ENCODE peak calls at places on chromosomes 3 and 15, in five cellular contexts. One of them, this sample, is unnamed.

GRCh38 chr15:23467110-23467600 is 20.1 kb upstream of the GOLGA6L2 start:
- DNase-seq in head of caudate nucleus: no peak
- DNase-seq in NCI-H1092 treated with DMSO at 0.1 percent for 48 hours: peak; percentile 6
- DNase-seq in left ventricle myocardium inferior: no peak
- DNase-seq in stimulated activated CD8-positive, alpha-beta memory T cell treated with anti-CD3 and anti-CD28 coated beads, Interleukin-7, amount 100 ng/mL, for 1 hour: no peak
- DNase-seq in this sample: peak; percentile 18

GRCh38 chr15:96125681-96126080 is 204.8 kb upstream of the NR2F2 start:
- DNase-seq in NCI-H1092 treated with DMSO at 0.1 percent for 48 hours: no peak
- DNase-seq in head of caudate nucleus: no peak
- DNase-seq in left ventricle myocardium inferior: no peak
- DNase-seq in stimulated activated CD8-positive, alpha-beta memory T cell treated with anti-CD3 and anti-CD28 coated beads, Interleukin-7, amount 100 ng/mL, for 1 hour: no peak
- DNase-seq in this sample: no peak

GRCh38 chr15:99692825-99693224 is 40.4 kb downstream of the LYSMD4 start:
- DNase-seq in head of caudate nucleus: no peak
- DNase-seq in left ventricle myocardium inferior: no peak
- DNase-seq in stimulated activated CD8-positive, alpha-beta memory T cell treated with anti-CD3 and anti-CD28 coated beads, Interleukin-7, amount 100 ng/mL, for 1 hour: no peak
- DNase-seq in NCI-H1092 treated with DMSO at 0.1 percent for 48 hours: no peak
- DNase-seq in this sample: no peak

GRCh38 chr15:39922450-39923092 is 2.5 kb upstream of the GPR176 start:
- DNase-seq in stimulated activated CD8-positive, alpha-beta memory T cell treated with anti-CD3 and anti-CD28 coated beads, Interleukin-7, amount 100 ng/mL, for 1 hour: no peak
- DNase-seq in NCI-H1092 treated with DMSO at 0.1 percent for 48 hours: no peak
- DNase-seq in head of caudate nucleus: no peak
- DNase-seq in left ventricle myocardium inferior: no peak
- DNase-seq in this sample: peak; percentile 63

GRCh38 chr3:15470261-15470660 is 42.9 kb downstream of the EAF1 start:
- DNase-seq in head of caudate nucleus: no peak
- DNase-seq in NCI-H1092 treated with DMSO at 0.1 percent for 48 hours: no peak
- DNase-seq in stimulated activated CD8-positive, alpha-beta memory T cell treated with anti-CD3 and anti-CD28 coated beads, Interleukin-7, amount 100 ng/mL, for 1 hour: no peak
- DNase-seq in left ventricle myocardium inferior: no peak
- DNase-seq in this sample: no peak

GRCh38 chr3:83092521-83093221 is 1331.2 kb upstream of the GBE1 start:
- DNase-seq in left ventricle myocardium inferior: no peak
- DNase-seq in stimulated activated CD8-positive, alpha-beta memory T cell treated with anti-CD3 and anti-CD28 coated beads, Interleukin-7, amount 100 ng/mL, for 1 hour: no peak
- DNase-seq in head of caudate nucleus: no peak
- DNase-seq in NCI-H1092 treated with DMSO at 0.1 percent for 48 hours: no peak
- DNase-seq in this sample: no peak

GRCh38 chr15:83053151-83053550 is 13.9 kb downstream of the BTBD1 start:
- DNase-seq in head of caudate nucleus: no peak
- DNase-seq in left ventricle myocardium inferior: no peak
- DNase-seq in stimulated activated CD8-positive, alpha-beta memory T cell treated with anti-CD3 and anti-CD28 coated beads, Interleukin-7, amount 100 ng/mL, for 1 hour: no peak
- DNase-seq in NCI-H1092 treated with DMSO at 0.1 percent for 48 hours: no peak
- DNase-seq in this sample: no peak

GRCh38 chr15:68783226-68784054 is 37.3 kb downstream of the ANP32A start:
- DNase-seq in left ventricle myocardium inferior: no peak
- DNase-seq in stimulated activated CD8-positive, alpha-beta memory T cell treated with anti-CD3 and anti-CD28 coated beads, Interleukin-7, amount 100 ng/mL, for 1 hour: peak; percentile 20
- DNase-seq in head of caudate nucleus: no peak
- DNase-seq in NCI-H1092 treated with DMSO at 0.1 percent for 48 hours: no peak
- DNase-seq in this sample: no peak

GRCh38 chr15:83289160-83289559 is 4.7 kb upstream of the BNC1 start:
- DNase-seq in stimulated activated CD8-positive, alpha-beta memory T cell treated with anti-CD3 and anti-CD28 coated beads, Interleukin-7, amount 100 ng/mL, for 1 hour: no peak
- DNase-seq in head of caudate nucleus: no peak
- DNase-seq in NCI-H1092 treated with DMSO at 0.1 percent for 48 hours: no peak
- DNase-seq in left ventricle myocardium inferior: no peak
- DNase-seq in this sample: no peak

GRCh38 chr3:119643528-119643927 is 16.9 kb downstream of the POPDC2 start:
- DNase-seq in stimulated activated CD8-positive, alpha-beta memory T cell treated with anti-CD3 and anti-CD28 coated beads, Interleukin-7, amount 100 ng/mL, for 1 hour: no peak
- DNase-seq in left ventricle myocardium inferior: no peak
- DNase-seq in head of caudate nucleus: no peak
- DNase-seq in NCI-H1092 treated with DMSO at 0.1 percent for 48 hours: no peak
- DNase-seq in this sample: no peak

GRCh38 chr3:171784387-171784786 is 25.9 kb downstream of the PLD1 start:
- DNase-seq in NCI-H1092 treated with DMSO at 0.1 percent for 48 hours: no peak
- DNase-seq in left ventricle myocardium inferior: no peak
- DNase-seq in stimulated activated CD8-positive, alpha-beta memory T cell treated with anti-CD3 and anti-CD28 coated beads, Interleukin-7, amount 100 ng/mL, for 1 hour: no peak
- DNase-seq in head of caudate nucleus: no peak
- DNase-seq in this sample: no peak

GRCh38 chr3:74564560-74564959 is 49.9 kb downstream of the CNTN3 start:
- DNase-seq in stimulated activated CD8-positive, alpha-beta memory T cell treated with anti-CD3 and anti-CD28 coated beads, Interleukin-7, amount 100 ng/mL, for 1 hour: no peak
- DNase-seq in left ventricle myocardium inferior: no peak
- DNase-seq in head of caudate nucleus: no peak
- DNase-seq in NCI-H1092 treated with DMSO at 0.1 percent for 48 hours: no peak
- DNase-seq in this sample: no peak

GRCh38 chr3:59451041-59451763 is 401.4 kb upstream of the CFAP20DC start:
- DNase-seq in head of caudate nucleus: no peak
- DNase-seq in left ventricle myocardium inferior: no peak
- DNase-seq in NCI-H1092 treated with DMSO at 0.1 percent for 48 hours: no peak
- DNase-seq in stimulated activated CD8-positive, alpha-beta memory T cell treated with anti-CD3 and anti-CD28 coated beads, Interleukin-7, amount 100 ng/mL, for 1 hour: peak; percentile 21
- DNase-seq in this sample: no peak

GRCh38 chr3:9909221-9910013 is 6.8 kb downstream of the IL17RE start:
- DNase-seq in head of caudate nucleus: no peak
- DNase-seq in left ventricle myocardium inferior: no peak
- DNase-seq in stimulated activated CD8-positive, alpha-beta memory T cell treated with anti-CD3 and anti-CD28 coated beads, Interleukin-7, amount 100 ng/mL, for 1 hour: no peak
- DNase-seq in NCI-H1092 treated with DMSO at 0.1 percent for 48 hours: no peak
- DNase-seq in this sample: no peak

GRCh38 chr3:74089854-74090253 is 465.1 kb upstream of the PDZRN3 start:
- DNase-seq in head of caudate nucleus: no peak
- DNase-seq in NCI-H1092 treated with DMSO at 0.1 percent for 48 hours: no peak
- DNase-seq in left ventricle myocardium inferior: no peak
- DNase-seq in stimulated activated CD8-positive, alpha-beta memory T cell treated with anti-CD3 and anti-CD28 coated beads, Interleukin-7, amount 100 ng/mL, for 1 hour: no peak
- DNase-seq in this sample: no peak

GRCh38 chr3:182925944-182926337 is 54.4 kb downstream of the DCUN1D1 start:
- DNase-seq in NCI-H1092 treated with DMSO at 0.1 percent for 48 hours: no peak
- DNase-seq in head of caudate nucleus: no peak
- DNase-seq in stimulated activated CD8-positive, alpha-beta memory T cell treated with anti-CD3 and anti-CD28 coated beads, Interleukin-7, amount 100 ng/mL, for 1 hour: no peak
- DNase-seq in left ventricle myocardium inferior: no peak
- DNase-seq in this sample: no peak

GRCh38 chr3:49199244-49199899 is 28.0 kb downstream of the KLHDC8B start:
- DNase-seq in NCI-H1092 treated with DMSO at 0.1 percent for 48 hours: no peak
- DNase-seq in left ventricle myocardium inferior: peak; percentile 98
- DNase-seq in head of caudate nucleus: peak; percentile 44
- DNase-seq in stimulated activated CD8-positive, alpha-beta memory T cell treated with anti-CD3 and anti-CD28 coated beads, Interleukin-7, amount 100 ng/mL, for 1 hour: no peak
- DNase-seq in this sample: no peak

GRCh38 chr3:68088216-68088615 is 433.8 kb upstream of the SUCLG2 start:
- DNase-seq in left ventricle myocardium inferior: no peak
- DNase-seq in NCI-H1092 treated with DMSO at 0.1 percent for 48 hours: no peak
- DNase-seq in head of caudate nucleus: no peak
- DNase-seq in stimulated activated CD8-positive, alpha-beta memory T cell treated with anti-CD3 and anti-CD28 coated beads, Interleukin-7, amount 100 ng/mL, for 1 hour: no peak
- DNase-seq in this sample: no peak

GRCh38 chr15:75062706-75063105 is 39.3 kb downstream of the PPCDC start:
- DNase-seq in stimulated activated CD8-positive, alpha-beta memory T cell treated with anti-CD3 and anti-CD28 coated beads, Interleukin-7, amount 100 ng/mL, for 1 hour: no peak
- DNase-seq in NCI-H1092 treated with DMSO at 0.1 percent for 48 hours: no peak
- DNase-seq in left ventricle myocardium inferior: no peak
- DNase-seq in head of caudate nucleus: no peak
- DNase-seq in this sample: no peak

GRCh38 chr3:149902498-149903139 is 68.1 kb downstream of the PFN2 start:
- DNase-seq in head of caudate nucleus: no peak
- DNase-seq in NCI-H1092 treated with DMSO at 0.1 percent for 48 hours: no peak
- DNase-seq in left ventricle myocardium inferior: no peak
- DNase-seq in stimulated activated CD8-positive, alpha-beta memory T cell treated with anti-CD3 and anti-CD28 coated beads, Interleukin-7, amount 100 ng/mL, for 1 hour: no peak
- DNase-seq in this sample: no peak

GRCh38 chr3:126417461-126418255 is 22.9 kb downstream of the CFAP100 start:
- DNase-seq in left ventricle myocardium inferior: no peak
- DNase-seq in stimulated activated CD8-positive, alpha-beta memory T cell treated with anti-CD3 and anti-CD28 coated beads, Interleukin-7, amount 100 ng/mL, for 1 hour: no peak
- DNase-seq in head of caudate nucleus: no peak
- DNase-seq in NCI-H1092 treated with DMSO at 0.1 percent for 48 hours: no peak
- DNase-seq in this sample: no peak

GRCh38 chr3:194654443-194654842 is 17.5 kb downstream of the LSG1 start:
- DNase-seq in NCI-H1092 treated with DMSO at 0.1 percent for 48 hours: no peak
- DNase-seq in stimulated activated CD8-positive, alpha-beta memory T cell treated with anti-CD3 and anti-CD28 coated beads, Interleukin-7, amount 100 ng/mL, for 1 hour: no peak
- DNase-seq in head of caudate nucleus: no peak
- DNase-seq in left ventricle myocardium inferior: no peak
- DNase-seq in this sample: no peak

GRCh38 chr15:98807262-98807661 is 158.9 kb downstream of the IGF1R start:
- DNase-seq in left ventricle myocardium inferior: no peak
- DNase-seq in head of caudate nucleus: no peak
- DNase-seq in NCI-H1092 treated with DMSO at 0.1 percent for 48 hours: no peak
- DNase-seq in stimulated activated CD8-positive, alpha-beta memory T cell treated with anti-CD3 and anti-CD28 coated beads, Interleukin-7, amount 100 ng/mL, for 1 hour: no peak
- DNase-seq in this sample: no peak

GRCh38 chr15:93362821-93363220 is 273.8 kb upstream of the RGMA start:
- DNase-seq in head of caudate nucleus: no peak
- DNase-seq in NCI-H1092 treated with DMSO at 0.1 percent for 48 hours: no peak
- DNase-seq in stimulated activated CD8-positive, alpha-beta memory T cell treated with anti-CD3 and anti-CD28 coated beads, Interleukin-7, amount 100 ng/mL, for 1 hour: no peak
- DNase-seq in left ventricle myocardium inferior: no peak
- DNase-seq in this sample: no peak

GRCh38 chr3:160035757-160036156 is 47.1 kb downstream of the IL12A start:
- DNase-seq in head of caudate nucleus: no peak
- DNase-seq in stimulated activated CD8-positive, alpha-beta memory T cell treated with anti-CD3 and anti-CD28 coated beads, Interleukin-7, amount 100 ng/mL, for 1 hour: no peak
- DNase-seq in left ventricle myocardium inferior: no peak
- DNase-seq in NCI-H1092 treated with DMSO at 0.1 percent for 48 hours: no peak
- DNase-seq in this sample: no peak

GRCh38 chr3:182789371-182789770 is 3.9 kb upstream of the ATP11B start:
- DNase-seq in stimulated activated CD8-positive, alpha-beta memory T cell treated with anti-CD3 and anti-CD28 coated beads, Interleukin-7, amount 100 ng/mL, for 1 hour: no peak
- DNase-seq in NCI-H1092 treated with DMSO at 0.1 percent for 48 hours: no peak
- DNase-seq in head of caudate nucleus: no peak
- DNase-seq in left ventricle myocardium inferior: no peak
- DNase-seq in this sample: no peak

GRCh38 chr3:126105691-126106187 is 21.8 kb upstream of the SLC41A3 start:
- DNase-seq in stimulated activated CD8-positive, alpha-beta memory T cell treated with anti-CD3 and anti-CD28 coated beads, Interleukin-7, amount 100 ng/mL, for 1 hour: no peak
- DNase-seq in left ventricle myocardium inferior: no peak
- DNase-seq in head of caudate nucleus: no peak
- DNase-seq in NCI-H1092 treated with DMSO at 0.1 percent for 48 hours: no peak
- DNase-seq in this sample: no peak

GRCh38 chr3:32203854-32204253 is 34.6 kb upstream of the CMTM8 start:
- DNase-seq in head of caudate nucleus: no peak
- DNase-seq in stimulated activated CD8-positive, alpha-beta memory T cell treated with anti-CD3 and anti-CD28 coated beads, Interleukin-7, amount 100 ng/mL, for 1 hour: no peak
- DNase-seq in left ventricle myocardium inferior: no peak
- DNase-seq in NCI-H1092 treated with DMSO at 0.1 percent for 48 hours: no peak
- DNase-seq in this sample: no peak

GRCh38 chr3:11991751-11992150 is 12.4 kb upstream of the SYN2 start:
- DNase-seq in head of caudate nucleus: no peak
- DNase-seq in stimulated activated CD8-positive, alpha-beta memory T cell treated with anti-CD3 and anti-CD28 coated beads, Interleukin-7, amount 100 ng/mL, for 1 hour: no peak
- DNase-seq in left ventricle myocardium inferior: no peak
- DNase-seq in NCI-H1092 treated with DMSO at 0.1 percent for 48 hours: no peak
- DNase-seq in this sample: peak; percentile 62

GRCh38 chr3:39707314-39707909 is 102.0 kb upstream of the MYRIP start:
- DNase-seq in left ventricle myocardium inferior: no peak
- DNase-seq in head of caudate nucleus: no peak
- DNase-seq in NCI-H1092 treated with DMSO at 0.1 percent for 48 hours: peak; percentile 25
- DNase-seq in stimulated activated CD8-positive, alpha-beta memory T cell treated with anti-CD3 and anti-CD28 coated beads, Interleukin-7, amount 100 ng/mL, for 1 hour: no peak
- DNase-seq in this sample: peak; percentile 51

GRCh38 chr15:99485992-99486370 is 79.8 kb upstream of the MEF2A start:
- DNase-seq in NCI-H1092 treated with DMSO at 0.1 percent for 48 hours: no peak
- DNase-seq in stimulated activated CD8-positive, alpha-beta memory T cell treated with anti-CD3 and anti-CD28 coated beads, Interleukin-7, amount 100 ng/mL, for 1 hour: no peak
- DNase-seq in head of caudate nucleus: no peak
- DNase-seq in left ventricle myocardium inferior: no peak
- DNase-seq in this sample: no peak

This sample was measured in NCI-H2171 treated with DMSO at 0.1 percent for 48 hours.